ENCODE peak calls at places on chromosome 1, in four cellular contexts. O, U, C and G are unnamed samples.

GRCh38 chr1:218886472-218886871 is 287.2 kb upstream of the LYPLAL1 start:
- DNase-seq in C (no peak), U (no peak), O (no peak), G (no peak)

GRCh38 chr1:204285438-204286322 is 71.9 kb upstream of the GOLT1A start:
- DNase-seq in U (no peak), O (no peak), C (no peak), G (peak; percentile 62)

GRCh38 chr1:24805534-24806301 is 60.5 kb downstream of the CLIC4 start:
- DNase-seq in O (no peak), U (no peak), C (no peak), G (no peak)

GRCh38 chr1:246613131-246613758 is 47.0 kb downstream of the CNST start:
- DNase-seq in O (no peak), U (no peak), C (no peak), G (no peak)

GRCh38 chr1:38677311-38677710 is 182.3 kb downstream of the RRAGC start:
- DNase-seq in U (no peak), C (no peak), O (no peak), G (no peak)

GRCh38 chr1:234611799-234612351 is 1.9 kb upstream of the IRF2BP2 start:
- DNase-seq in U (no peak), C (peak; percentile 36), O (no peak), G (no peak)

GRCh38 chr1:2528611-2528965 is 1.5 kb downstream of the HES5 start:
- DNase-seq in U (no peak), C (no peak), O (no peak), G (no peak)

GRCh38 chr1:161092621-161093028 is 3.3 kb upstream of the NECTIN4 start:
- DNase-seq in O (no peak), C (peak; percentile 68), U (no peak), G (no peak)

GRCh38 chr1:3674100-3675094 is 22.1 kb downstream of the TP73 start:
- DNase-seq in C (no peak), O (no peak), U (no peak), G (peak; percentile 47)

GRCh38 chr1:30189818-30190480 is 533.4 kb downstream of the MATN1 start:
- DNase-seq in C (no peak), O (no peak), U (no peak), G (no peak)

GRCh38 chr1:1777950-1778826 is at the start of gene NADK:
- DNase-seq in C (peak; percentile 96), O (peak; percentile 35), U (no peak), G (peak; percentile 81)

GRCh38 chr1:87208936-87209335 is 119.7 kb upstream of the LMO4 start:
- DNase-seq in U (no peak), O (no peak), C (no peak), G (no peak)

GRCh38 chr1:156226782-156227181 is 14.0 kb downstream of the PMF1 start:
- DNase-seq in U (no peak), C (no peak), O (no peak), G (no peak)

GRCh38 chr1:184664042-184664659 is 90.5 kb downstream of the EDEM3 start:
- DNase-seq in C (peak; percentile 73), O (no peak), U (peak; percentile 25), G (peak; percentile 99)

GRCh38 chr1:171296897-171297296 is 17.1 kb upstream of the FMO4 start:
- DNase-seq in U (no peak), O (no peak), C (no peak), G (peak; percentile 3)

GRCh38 chr1:173454966-173455524 is 22.1 kb upstream of the PRDX6 start:
- DNase-seq in U (no peak), C (no peak), O (no peak), G (no peak)

GRCh38 chr1:214541693-214542092 is 9.7 kb downstream of the PTPN14 start:
- DNase-seq in U (no peak), C (no peak), O (no peak), G (no peak)

GRCh38 chr1:34970829-34971228 is 14.3 kb downstream of the TMEM35B start:
- DNase-seq in C (no peak), U (no peak), O (no peak), G (peak; percentile 44)

GRCh38 chr1:94698341-94698740 is 121.8 kb upstream of the SLC44A3 start:
- DNase-seq in U (no peak), O (no peak), C (no peak), G (no peak)

GRCh38 chr1:78176448-78176847 is 130.7 kb downstream of the GIPC2 start:
- DNase-seq in U (peak; percentile 8), C (no peak), O (no peak), G (no peak)

GRCh38 chr1:247077768-247078314 is 770 bp downstream of the ZNF670 start:
- DNase-seq in C (peak; percentile 34), U (no peak), O (no peak), G (no peak)

GRCh38 chr1:35030338-35031102 is 1.2 kb downstream of the ZMYM6 start:
- DNase-seq in U (no peak), O (no peak), C (peak; percentile 41), G (no peak)

GRCh38 chr1:223308141-223308540 is 55.8 kb downstream of the SUSD4 start:
- DNase-seq in U (no peak), C (no peak), O (no peak), G (no peak)

GRCh38 chr1:207402744-207403143 is 51.4 kb upstream of the CR2 start:
- DNase-seq in O (no peak), U (no peak), C (no peak), G (no peak)

GRCh38 chr1:207336559-207337467 is 15.3 kb downstream of the CD55 start:
- DNase-seq in U (no peak), C (peak; percentile 50), O (no peak), G (no peak)

GRCh38 chr1:16967095-16967567 is 13.3 kb downstream of the MFAP2 start:
- DNase-seq in O (no peak), C (no peak), U (no peak), G (no peak)

GRCh38 chr1:91406773-91407389 is 2.2 kb upstream of the HFM1 start:
- DNase-seq in C (no peak), U (no peak), O (no peak), G (no peak)

GRCh38 chr1:186112280-186112679 is 262.8 kb downstream of the TPR start:
- DNase-seq in O (no peak), U (no peak), C (no peak), G (no peak)

GRCh38 chr1:176691251-176692228 is 228.6 kb downstream of the PAPPA2 start:
- DNase-seq in U (peak; percentile 43), C (peak; percentile 37), O (no peak), G (peak; percentile 98)

GRCh38 chr1:65423884-65424655 is 3.6 kb downstream of the LEPR start:
- DNase-seq in C (no peak), U (no peak), O (no peak), G (no peak)

GRCh38 chr1:147700042-147700711 is 29.9 kb upstream of the ACP6 start:
- DNase-seq in O (no peak), C (peak; percentile 62), U (peak; percentile 69), G (peak; percentile 93)

GRCh38 chr1:214402583-214403216 is 121.7 kb downstream of the SMYD2 start:
- DNase-seq in O (no peak), U (no peak), C (no peak), G (no peak)